ENCODE peak calls at places on chromosomes 13 and 19, in four cellular contexts. K is endodermal cell, H is pancreas, Q is Calu3. B is an unnamed sample.

GRCh38 chr13:28299941-28300340 is 161.6 kb downstream of the PAN3 start:
- DNase-seq in K (no peak), H (no peak), Q (no peak), B (no peak)

GRCh38 chr19:51098366-51099069 is 9.7 kb downstream of the CTU1 start:
- DNase-seq in K (no peak), H (no peak), Q (no peak), B (peak)

GRCh38 chr19:50460161-50460765 is 16.0 kb upstream of the EMC10 start:
- DNase-seq in K (no peak), H (no peak), Q (peak), B (peak)

GRCh38 chr19:47020132-47020805 is 632 bp downstream of the NPAS1 start:
- DNase-seq in K (peak), H (no peak), Q (no peak), B (peak)

GRCh38 chr13:23081246-23081645 is 99.5 kb upstream of the SGCG start:
- DNase-seq in K (no peak), H (no peak), Q (no peak), B (no peak)

GRCh38 chr19:36040495-36040894 is 7.8 kb upstream of the CLIP3 start:
- DNase-seq in K (no peak), H (no peak), Q (no peak), B (no peak)

GRCh38 chr19:48484931-48485612 is 15.9 kb downstream of the CYTH2 start:
- DNase-seq in K (no peak), H (no peak), Q (no peak), B (no peak)

GRCh38 chr13:27258637-27259377 is 7.4 kb downstream of the RPL21 start:
- DNase-seq in K (no peak), H (no peak), Q (no peak), B (no peak)

GRCh38 chr13:79709526-79709925 is 228.6 kb downstream of the NDFIP2 start:
- DNase-seq in K (no peak), H (no peak), Q (no peak), B (no peak)

GRCh38 chr13:79711631-79712030 is 230.7 kb downstream of the NDFIP2 start:
- DNase-seq in K (no peak), H (no peak), Q (no peak), B (no peak)

GRCh38 chr13:79716191-79716590 is 235.2 kb downstream of the NDFIP2 start:
- DNase-seq in K (no peak), H (no peak), Q (no peak), B (no peak)

GRCh38 chr13:79710376-79710775 is 229.4 kb downstream of the NDFIP2 start:
- DNase-seq in K (no peak), H (no peak), Q (no peak), B (no peak)
- TF ChIP-seq CTCF in K (no peak), H (no peak), Q (no peak), B (no peak)

GRCh38 chr19:33133438-33134031 is 1.6 kb downstream of the WDR88 start:
- DNase-seq in K (peak), H (peak), Q (no peak), B (peak)

GRCh38 chr19:33132021-33132420 is at the start of gene WDR88:
- DNase-seq in K (no peak), H (no peak), Q (no peak), B (no peak)

GRCh38 chr19:33134571-33135041 is 2.7 kb downstream of the WDR88 start:
- DNase-seq in K (peak), H (no peak), Q (no peak), B (peak)

GRCh38 chr19:33130433-33130832 is 1.5 kb upstream of the WDR88 start:
- DNase-seq in K (no peak), H (no peak), Q (no peak), B (no peak)

DNA sequence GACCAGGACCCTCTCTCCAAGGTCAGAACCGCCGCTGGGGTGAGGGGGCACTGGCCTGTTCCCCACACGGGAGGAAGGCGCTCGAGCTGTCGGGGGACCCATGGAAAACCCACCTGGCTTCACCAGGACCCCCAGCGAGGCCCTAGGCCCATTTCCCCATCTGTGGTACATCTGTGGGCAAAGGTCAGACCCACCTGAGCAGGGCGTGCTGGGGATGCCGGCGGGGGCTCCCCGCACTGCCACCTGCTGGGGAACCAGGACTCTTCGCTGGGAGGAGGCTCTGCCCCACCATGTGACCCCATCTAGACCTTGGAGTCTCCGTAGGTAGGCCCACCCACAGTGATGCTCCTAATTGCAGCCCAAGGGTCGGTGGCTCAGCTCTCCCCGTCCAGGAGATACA is 511 bp downstream of the WDR88 start:
- DNase-seq in K (peak), H (no peak), Q (peak), B (peak)
- TF ChIP-seq CTCF in K (peak), H (no peak), Q (peak), B (peak)

GRCh38 chr13:90709329-90709728 is 638.2 kb upstream of the MIR17HG start:
- DNase-seq in K (no peak), H (no peak), Q (no peak), B (no peak)

GRCh38 chr13:90708159-90708558 is 639.3 kb upstream of the MIR17HG start:
- DNase-seq in K (no peak), H (no peak), Q (no peak), B (no peak)

GRCh38 chr13:90710355-90710754 is 637.1 kb upstream of the MIR17HG start:
- DNase-seq in K (no peak), H (no peak), Q (no peak), B (no peak)

GRCh38 chr13:90702050-90702449 is 645.4 kb upstream of the MIR17HG start:
- DNase-seq in K (no peak), H (no peak), Q (no peak), B (no peak)

GRCh38 chr13:90706631-90707030 is 640.9 kb upstream of the MIR17HG start:
- DNase-seq in K (no peak), H (no peak), Q (no peak), B (no peak)
- TF ChIP-seq CTCF in K (no peak), H (no peak), Q (no peak), B (no peak)

DNA sequence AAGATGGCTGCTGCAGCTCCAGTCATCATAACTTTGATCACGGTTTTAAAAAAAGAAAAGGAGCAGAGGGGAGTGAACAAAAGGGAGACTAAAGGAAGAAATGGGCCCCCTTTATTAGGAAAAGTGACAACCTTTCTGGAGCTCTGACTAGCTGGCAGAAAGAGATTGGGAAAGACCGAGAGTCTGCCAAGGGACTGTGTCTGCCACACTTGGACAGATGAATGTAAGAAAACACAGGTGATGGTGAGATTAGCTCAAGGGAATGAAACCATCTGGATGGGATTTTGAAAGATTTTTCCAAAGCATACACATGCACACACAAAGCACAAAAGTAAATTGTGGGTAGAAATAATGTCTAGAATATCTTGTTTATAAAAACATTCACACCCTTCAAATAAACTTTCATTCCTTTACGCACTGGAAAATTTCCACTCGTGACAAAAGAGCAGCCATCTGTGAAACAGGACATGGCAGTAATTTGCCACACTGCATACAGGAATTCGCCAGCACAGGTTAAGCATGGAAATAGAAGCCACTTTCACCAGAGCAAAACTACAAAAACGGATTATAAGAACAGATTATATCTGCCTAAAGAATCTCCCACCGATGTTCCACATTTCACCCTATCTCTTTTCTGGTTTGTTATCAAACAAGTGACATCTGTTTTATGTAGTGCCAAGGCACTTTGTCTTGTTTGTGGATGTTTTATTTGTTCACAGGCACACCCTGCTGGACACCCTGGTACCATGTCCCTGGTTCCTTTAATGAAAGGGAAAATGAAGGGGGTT is 819.5 kb downstream of the DIAPH3 start:
- DNase-seq in K (no peak), H (peak), Q (no peak), B (no peak)
- TF ChIP-seq CTCF in K (peak), H (no peak), Q (no peak), B (no peak)

GRCh38 chr19:10701955-10702307 is 692 bp downstream of the QTRT1 start:
- DNase-seq in K (peak), H (no peak), Q (no peak), B (peak)
- TF ChIP-seq CTCF in K (peak), H (no peak), Q (no peak), B (no peak)

DNA sequence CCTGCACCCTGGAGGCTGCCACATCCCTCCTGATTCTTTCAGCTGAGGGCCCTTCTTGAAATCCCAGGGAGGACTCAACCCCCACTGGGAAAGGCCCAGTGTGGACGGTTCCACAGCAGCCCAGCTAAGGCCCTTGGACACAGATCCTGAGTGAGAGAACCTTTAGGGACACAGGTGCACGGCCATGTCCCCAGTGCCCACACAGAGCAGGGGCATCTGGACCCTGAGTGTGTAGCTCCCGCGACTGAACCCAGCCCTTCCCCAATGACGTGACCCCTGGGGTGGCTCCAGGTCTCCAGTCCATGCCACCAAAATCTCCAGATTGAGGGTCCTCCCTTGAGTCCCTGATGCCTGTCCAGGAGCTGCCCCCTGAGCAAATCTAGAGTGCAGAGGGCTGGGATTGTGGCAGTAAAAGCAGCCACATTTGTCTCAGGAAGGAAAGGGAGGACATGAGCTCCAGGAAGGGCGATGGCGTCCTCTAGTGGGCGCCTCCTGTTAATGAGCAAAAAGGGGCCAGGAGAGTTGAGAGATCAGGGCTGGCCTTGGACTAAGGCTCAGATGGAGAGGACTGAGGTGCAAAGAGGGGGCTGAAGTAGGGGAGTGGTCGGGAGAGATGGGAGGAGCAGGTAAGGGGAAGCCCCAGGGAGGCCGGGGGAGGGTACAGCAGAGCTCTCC is 6.9 kb upstream of the CEACAM5 start:
- DNase-seq in K (peak), H (no peak), Q (peak), B (no peak)
- TF ChIP-seq CTCF in K (peak), H (no peak), Q (peak), B (peak)

DNA sequence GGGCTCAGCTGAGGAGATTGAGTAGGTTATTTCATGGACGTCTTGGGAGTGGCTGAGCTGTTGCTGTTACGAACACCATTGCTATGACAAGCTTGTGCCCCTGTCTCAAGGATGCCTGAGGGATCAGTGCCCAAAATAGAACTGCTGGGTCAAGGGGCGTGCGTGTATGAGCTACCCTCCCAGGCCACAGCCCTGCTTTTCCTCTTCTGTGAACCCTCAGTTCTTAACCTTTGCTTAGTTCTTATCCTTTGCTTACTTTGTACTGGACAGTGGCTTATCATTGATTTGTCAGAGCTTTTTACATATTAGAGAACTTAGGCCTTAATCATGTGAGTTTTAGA is 9.0 kb downstream of the ARHGAP45 start:
- DNase-seq in K (no peak), H (no peak), Q (no peak), B (no peak)
- TF ChIP-seq CTCF in K (no peak), H (no peak), Q (no peak), B (no peak)

DNA sequence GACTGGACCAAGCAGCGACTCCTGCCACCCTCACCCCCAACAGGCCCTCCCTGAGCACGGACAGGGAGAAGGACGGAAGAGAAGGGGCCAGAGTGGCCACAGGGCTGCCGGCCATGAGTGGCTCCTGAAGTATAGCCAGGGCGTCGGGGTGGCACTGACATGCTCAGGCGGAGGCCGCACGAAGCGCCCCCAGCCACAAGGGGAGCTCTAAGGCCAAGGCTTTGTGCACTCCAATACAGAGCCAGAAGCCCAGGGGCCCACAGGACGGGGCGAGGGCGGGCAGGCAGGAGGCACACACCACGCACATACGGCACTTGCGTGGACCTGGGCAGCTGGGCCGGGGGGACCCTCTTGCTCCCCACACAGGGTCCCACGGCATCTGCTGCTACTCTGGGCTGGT is 52.0 kb downstream of the KLF2 start:
- DNase-seq in K (peak), H (no peak), Q (peak), B (no peak)
- TF ChIP-seq CTCF in K (peak), H (no peak), Q (peak), B (peak)

B was measured in GM20000.